ENCODE peak calls at places on chromosome 6, in seven cellular contexts. C is gastroesophageal sphincter; V is GM12878; L is effector memory CD8-positive, alpha-beta T cell; E is natural killer cell; O is Right ventricle myocardium superior; U is naive thymus-derived CD4-positive, alpha-beta T cell. Q is an unnamed sample.

GRCh38 chr6:53735896-53736295 is 58.9 kb upstream of the LRRC1 start:
- ATAC-seq in V (peak; percentile 72), C (no peak), L (peak; percentile 88), O (no peak), E (peak; percentile 93), U (peak; percentile 45), Q (no peak)

GRCh38 chr6:170434114-170434820 is 118.8 kb downstream of the PSMB1 start:
- ATAC-seq in L (no peak), O (no peak), C (no peak), E (no peak), U (no peak), V (no peak), Q (no peak)

GRCh38 chr6:135170849-135171248 is 10.3 kb upstream of the MYB start:
- ATAC-seq in E (no peak), V (peak; percentile 87), O (no peak), L (no peak), C (no peak), U (no peak), Q (peak; percentile 75)

GRCh38 chr6:38646166-38646565 is 6.4 kb upstream of the BTBD9 start:
- ATAC-seq in U (no peak), C (no peak), L (no peak), E (no peak), O (no peak), V (no peak), Q (no peak)

GRCh38 chr6:132798820-132799538 is 542 bp upstream of the SLC18B1 start:
- ATAC-seq in E (peak; percentile 86), V (peak; percentile 94), L (peak; percentile 85), C (peak; percentile 73), U (peak; percentile 91), O (peak; percentile 93), Q (peak; percentile 87)

GRCh38 chr6:168058691-168059551 is 20.1 kb downstream of the FRMD1 start:
- ATAC-seq in O (no peak), L (no peak), V (no peak), U (no peak), E (no peak), C (no peak), Q (no peak)

GRCh38 chr6:30542915-30543314 is 13.4 kb downstream of the GNL1 start:
- ATAC-seq in L (no peak), E (no peak), C (no peak), O (no peak), U (no peak), V (no peak), Q (no peak)

GRCh38 chr6:127821431-127821830 is 79.4 kb downstream of the THEMIS start:
- ATAC-seq in L (no peak), V (no peak), E (no peak), O (no peak), C (no peak), U (no peak), Q (no peak)

GRCh38 chr6:132648356-132648755 is 10.6 kb downstream of the TAAR1 start:
- ATAC-seq in V (peak; percentile 80), O (no peak), E (peak; percentile 89), L (peak; percentile 73), C (no peak), U (peak; percentile 54), Q (no peak)